ENCODE peak calls at places on chromosome 20, in nine cellular contexts. N is astrocyte of the spinal cord, K is lower leg skin, L is AG04449, F is NB4, D is fibroblast of pulmonary artery, E is mucosa of descending colon, X is AG10803, W is cardiac muscle cell. R is an unnamed sample.

GRCh38 chr20:5991623-5992441 is 41.4 kb downstream of the MCM8 start:
- DNase-seq in N (no peak), K (no peak), L (no peak), F (no peak), D (peak), E (no peak), X (peak), W (no peak), R (peak)

GRCh38 chr20:3813758-3814581 is 6.4 kb upstream of the AP5S1 start:
- DNase-seq in N (no peak), K (no peak), L (no peak), F (no peak), D (no peak), E (no peak), X (no peak), W (no peak), R (no peak)

GRCh38 chr20:50826121-50826520 is 31.3 kb downstream of the BCAS4 start:
- DNase-seq in N (no peak), K (no peak), L (no peak), F (no peak), D (no peak), E (no peak), X (peak), W (no peak), R (no peak)

GRCh38 chr20:3706774-3707507 is 5.5 kb downstream of the SIGLEC1 start:
- DNase-seq in N (no peak), K (no peak), L (no peak), F (no peak), D (no peak), E (no peak), X (peak), W (no peak), R (no peak)

GRCh38 chr20:10707791-10708190 is 34.0 kb upstream of the JAG1 start:
- DNase-seq in N (no peak), K (no peak), L (no peak), F (no peak), D (no peak), E (no peak), X (no peak), W (no peak), R (no peak)

GRCh38 chr20:53785320-53785719 is 191.7 kb upstream of the ZNF217 start:
- DNase-seq in N (no peak), K (peak), L (no peak), F (no peak), D (no peak), E (no peak), X (no peak), W (no peak), R (no peak)

GRCh38 chr20:32078322-32078721 is 26.3 kb downstream of the HCK start:
- DNase-seq in N (no peak), K (no peak), L (no peak), F (no peak), D (no peak), E (no peak), X (no peak), W (no peak), R (no peak)

GRCh38 chr20:347640-348484 is 951 bp downstream of the NRSN2 start:
- DNase-seq in N (peak), K (peak), L (no peak), F (peak), D (peak), E (peak), X (peak), W (peak), R (no peak)

GRCh38 chr20:14951707-14952106 is 614.3 kb upstream of the FLRT3 start:
- DNase-seq in N (peak), K (no peak), L (peak), F (no peak), D (peak), E (no peak), X (peak), W (no peak), R (no peak)

GRCh38 chr20:25058797-25059486 is 1.0 kb upstream of the ACSS1 start:
- DNase-seq in N (peak), K (peak), L (no peak), F (peak), D (peak), E (peak), X (no peak), W (no peak), R (no peak)

GRCh38 chr20:6692566-6693168 is 74.8 kb upstream of the BMP2 start:
- DNase-seq in N (no peak), K (no peak), L (no peak), F (peak), D (no peak), E (peak), X (no peak), W (no peak), R (no peak)

GRCh38 chr20:35544436-35544835 is 2.6 kb downstream of the ERGIC3 start:
- DNase-seq in N (no peak), K (no peak), L (no peak), F (no peak), D (no peak), E (no peak), X (no peak), W (no peak), R (no peak)

GRCh38 chr20:23165307-23165750 is 79.2 kb upstream of the CD93 start:
- DNase-seq in N (no peak), K (peak), L (no peak), F (no peak), D (no peak), E (peak), X (no peak), W (peak), R (no peak)

GRCh38 chr20:14732996-14733395 is 395.6 kb upstream of the FLRT3 start:
- DNase-seq in N (no peak), K (no peak), L (no peak), F (no peak), D (no peak), E (no peak), X (no peak), W (no peak), R (no peak)

DNA sequence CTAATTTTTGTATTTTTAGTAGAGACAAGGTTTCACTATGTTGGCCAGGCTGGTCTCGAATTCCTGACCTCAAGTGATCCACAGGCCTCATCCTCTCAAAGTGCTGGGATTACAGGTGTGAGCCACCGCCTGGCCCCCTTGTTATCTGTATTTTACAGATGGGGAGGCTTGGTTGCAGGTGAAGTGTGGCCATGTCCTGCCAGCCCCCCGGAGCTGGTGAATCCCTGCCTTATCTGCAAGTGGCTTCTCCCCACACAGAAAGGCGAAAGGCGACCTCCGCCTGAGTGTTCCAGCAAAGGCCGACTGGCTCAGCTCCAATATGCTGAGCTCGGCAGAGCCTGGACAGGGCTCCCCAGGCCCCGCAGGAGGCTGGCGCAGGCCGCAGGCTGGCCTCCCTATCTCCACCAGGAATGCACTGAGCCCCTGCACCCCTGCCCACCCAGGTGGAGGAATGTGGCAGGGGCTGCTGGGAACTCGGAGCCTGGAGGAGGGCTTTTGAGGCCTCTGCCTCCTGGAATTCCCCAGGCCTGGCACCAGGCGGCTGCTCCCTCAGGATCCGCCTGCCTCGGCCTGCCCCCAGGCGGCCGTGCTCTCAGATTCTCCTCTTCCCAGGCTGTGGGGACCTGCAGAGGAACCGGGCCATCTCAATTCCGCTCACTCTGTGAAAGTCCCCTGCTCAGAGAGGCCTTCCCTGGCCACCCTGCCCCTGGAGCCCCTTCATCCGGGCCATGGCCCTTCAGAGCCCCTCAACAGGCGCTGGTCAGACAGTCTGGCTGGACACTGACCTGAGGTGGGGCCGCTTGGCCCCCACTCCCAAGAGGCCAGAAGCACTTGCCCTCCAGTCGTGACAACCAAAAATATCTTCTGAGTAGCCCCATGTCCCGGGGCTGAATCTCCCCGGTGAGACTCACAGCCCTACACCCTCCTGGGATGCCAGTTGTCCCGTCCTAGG is 9.3 kb upstream of the LAMA5 start:
- DNase-seq in N (no peak), K (no peak), L (no peak), F (no peak), D (peak), E (no peak), X (no peak), W (peak), R (no peak)
- TF ChIP-seq CTCF in N (peak), K (no peak), L (peak), F (no peak), D (peak), E (no peak), X (peak), W (peak), R (peak)

DNA sequence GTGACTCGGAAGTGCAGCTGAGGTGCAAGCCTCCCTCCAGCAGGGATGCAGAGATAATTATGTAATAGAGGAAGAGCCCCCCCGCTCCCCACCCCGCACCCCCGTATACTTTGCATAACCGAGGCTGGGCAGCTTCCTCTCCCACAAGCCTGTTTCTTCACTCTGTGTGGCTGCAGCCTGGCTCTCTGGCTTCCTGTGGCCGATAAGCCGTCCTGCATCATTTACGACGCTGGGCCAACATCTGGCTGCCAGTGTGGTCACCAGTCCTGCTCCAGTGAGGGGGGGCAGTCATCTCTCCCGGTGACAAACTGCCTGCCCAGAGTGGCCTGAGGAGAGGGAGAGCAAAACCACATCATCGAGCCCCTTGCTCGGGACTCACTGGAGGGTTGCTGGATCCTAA is 59.2 kb downstream of the RBM38 start:
- DNase-seq in N (no peak), K (peak), L (no peak), F (peak), D (peak), E (no peak), X (peak), W (no peak), R (no peak)
- H3K4me3 ChIP-seq in N (no peak), K (no peak), L (no peak), F (peak), D (no peak), E (no peak), X (no peak), W (no peak), R (no peak)

DNA sequence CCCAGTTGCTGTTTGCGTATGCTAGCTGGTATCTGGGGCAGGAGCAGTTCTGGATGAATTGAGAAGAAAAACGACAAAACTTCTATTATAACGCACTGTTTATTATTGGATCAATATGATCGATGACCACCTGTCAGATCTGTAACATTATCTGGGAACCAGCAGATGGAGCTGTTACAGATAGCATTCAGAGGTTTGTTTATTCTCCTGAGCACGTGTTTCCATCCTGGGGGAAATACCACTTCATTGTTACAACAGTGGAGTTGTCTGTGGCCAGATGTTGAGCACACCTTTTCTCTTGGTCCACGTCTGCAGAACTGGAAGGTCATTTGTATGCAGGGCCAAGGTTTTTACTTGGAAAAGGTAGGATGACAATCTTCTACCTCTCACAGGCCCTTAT is 16.0 kb upstream of the NKX2-2 start:
- DNase-seq in N (no peak), K (no peak), L (no peak), F (no peak), D (no peak), E (no peak), X (no peak), W (no peak), R (no peak)
- TF ChIP-seq CTCF in N (no peak), K (no peak), L (no peak), F (peak), D (peak), E (no peak), X (peak), W (no peak), R (peak)

GRCh38 chr20:64106435-64106961 is 867 bp downstream of the NPBWR2 start:
- DNase-seq in N (no peak), K (peak), L (no peak), F (no peak), D (no peak), E (peak), X (no peak), W (no peak), R (no peak)

GRCh38 chr20:64107736-64108457 is 532 bp upstream of the NPBWR2 start:
- DNase-seq in N (no peak), K (peak), L (no peak), F (peak), D (no peak), E (no peak), X (no peak), W (no peak), R (no peak)

GRCh38 chr20:64105846-64106434 is 1.4 kb downstream of the NPBWR2 start:
- DNase-seq in N (no peak), K (peak), L (no peak), F (no peak), D (no peak), E (peak), X (no peak), W (no peak), R (no peak)

GRCh38 chr20:64108731-64109389 is 1.5 kb upstream of the NPBWR2 start:
- DNase-seq in N (no peak), K (peak), L (no peak), F (no peak), D (no peak), E (no peak), X (no peak), W (no peak), R (no peak)

GRCh38 chr20:64106981-64107735 is at the start of gene NPBWR2:
- DNase-seq in N (no peak), K (peak), L (no peak), F (peak), D (no peak), E (peak), X (no peak), W (no peak), R (no peak)
- H3K4me3 ChIP-seq in N (no peak), K (no peak), L (no peak), F (no peak), D (no peak), E (no peak), X (no peak), W (no peak), R (no peak)

GRCh38 chr20:47174844-47175243 is 181.7 kb downstream of the ZMYND8 start:
- DNase-seq in N (no peak), K (no peak), L (no peak), F (no peak), D (no peak), E (no peak), X (no peak), W (no peak), R (no peak)
- TF ChIP-seq CTCF in N (no peak), K (no peak), L (no peak), F (no peak), D (no peak), E (no peak), X (no peak), W (no peak), R (no peak)

GRCh38 chr20:9052136-9052535 is 16.8 kb upstream of the PLCB4 start:
- DNase-seq in N (no peak), K (no peak), L (no peak), F (no peak), D (no peak), E (no peak), X (no peak), W (no peak), R (no peak)
- H3K4me3 ChIP-seq in N (no peak), K (no peak), L (no peak), F (no peak), D (no peak), E (no peak), X (no peak), W (no peak), R (no peak)

GRCh38 chr20:62933966-62934365 is 4.0 kb upstream of the GID8 start:
- DNase-seq in N (no peak), K (no peak), L (no peak), F (no peak), D (no peak), E (no peak), X (no peak), W (no peak), R (no peak)
- TF ChIP-seq CTCF in N (no peak), K (no peak), L (no peak), F (no peak), D (no peak), E (no peak), X (no peak), W (no peak), R (no peak)

R was measured in epithelial cell of proximal tubule.